ENCODE peak calls at places on chromosome 13, in eight cellular contexts. S is iris pigment epithelial cell; R is BJ; Q is A549; K is Right ventricle myocardium superior; N is brain pericyte; Y is activated CD4-positive, alpha-beta T cell treated with anti-CD3 and anti-CD28 coated beads, Interleukin-2, amount 10 ng/mL, durations not matched to agents 7 days and 5 days; J is mucosa of gallbladder. U is an unnamed sample.

GRCh38 chr13:81446441-81446840 is 1105.5 kb upstream of the SPRY2 start:
- DNase-seq in K (no peak), R (no peak), Y (no peak), J (no peak), N (no peak), Q (no peak), S (no peak), U (no peak)

GRCh38 chr13:19601749-19602725 is 31.4 kb upstream of the MPHOSPH8 start:
- DNase-seq in K (peak), R (no peak), Q (peak), J (no peak), Y (peak), S (peak), N (no peak), U (peak)

GRCh38 chr13:23021921-23022320 is 158.9 kb upstream of the SGCG start:
- DNase-seq in R (no peak), Q (no peak), S (no peak), Y (no peak), N (no peak), K (no peak), J (no peak), U (no peak)

GRCh38 chr13:95296326-95296939 is 4.8 kb downstream of the ABCC4 start:
- DNase-seq in J (peak), Y (peak), R (no peak), S (no peak), N (no peak), Q (peak), K (no peak), U (peak)

GRCh38 chr13:110913322-110913721 is 1.5 kb downstream of the ANKRD10 start:
- DNase-seq in N (no peak), R (no peak), K (no peak), S (no peak), Y (peak), J (no peak), Q (no peak), U (no peak)

GRCh38 chr13:33351324-33351723 is 65.8 kb upstream of the STARD13 start:
- DNase-seq in Q (no peak), R (no peak), K (no peak), Y (no peak), S (peak), N (no peak), J (no peak), U (no peak)

GRCh38 chr13:113919761-113920160 is 54.1 kb downstream of the C13orf46 start:
- DNase-seq in R (no peak), J (no peak), S (no peak), Y (no peak), K (no peak), N (no peak), Q (no peak), U (no peak)

GRCh38 chr13:43156916-43157315 is 133.5 kb downstream of the DNAJC15 start:
- DNase-seq in J (no peak), Y (no peak), K (no peak), S (no peak), N (no peak), Q (no peak), R (no peak), U (no peak)

GRCh38 chr13:25170554-25171107 is 1.5 kb downstream of the AMER2 start:
- DNase-seq in J (no peak), N (no peak), K (no peak), Q (no peak), Y (no peak), S (no peak), R (no peak), U (no peak)

GRCh38 chr13:50512602-50513527 is 330.6 kb downstream of the DLEU7 start:
- DNase-seq in Q (no peak), Y (peak), J (peak), K (peak), R (no peak), S (peak), N (no peak), U (peak)

GRCh38 chr13:40456979-40457553 is 209.4 kb downstream of the FOXO1 start:
- DNase-seq in R (no peak), Y (no peak), J (no peak), Q (no peak), S (no peak), K (no peak), N (no peak), U (no peak)